ENCODE peak calls at places on chromosomes 16 and 17, in eight cellular contexts. R is IMR-90, Q is neural progenitor cell, G is astrocyte, V is fibroblast of lung, P is endothelial cell of umbilical vein, E is keratinocyte, I is A549. L is an unnamed sample.

GRCh38 chr17:40177275-40177874 is at the start of gene RAPGEFL1:
- DNase-seq in Q (peak), R (peak), I (no peak), V (peak), E (no peak), P (peak), G (peak), L (no peak)

GRCh38 chr17:19327039-19327776 is 35.3 kb downstream of the B9D1 start:
- DNase-seq in I (peak), R (peak), E (peak), V (peak), P (no peak), G (peak), Q (no peak), L (no peak)

GRCh38 chr17:31571124-31571892 is 179.8 kb downstream of the RAB11FIP4 start:
- DNase-seq in I (peak), E (no peak), R (peak), P (no peak), V (peak), G (peak), Q (no peak), L (no peak)

GRCh38 chr17:63240106-63240505 is 206.0 kb downstream of the CYB561 start:
- DNase-seq in P (no peak), V (no peak), G (no peak), I (no peak), R (no peak), E (no peak), Q (no peak), L (no peak)

GRCh38 chr17:81067331-81067730 is 32.4 kb downstream of the BAIAP2 start:
- DNase-seq in Q (peak), I (no peak), G (no peak), P (no peak), E (no peak), V (peak), R (no peak), L (no peak)

GRCh38 chr16:55668337-55669281 is 12.8 kb downstream of the SLC6A2 start:
- DNase-seq in Q (no peak), P (peak), G (peak), E (peak), R (peak), V (no peak), I (peak), L (no peak)

GRCh38 chr16:89040391-89040790 is 53.3 kb upstream of the ACSF3 start:
- DNase-seq in V (no peak), R (no peak), I (no peak), E (no peak), G (no peak), Q (no peak), P (no peak), L (no peak)

GRCh38 chr17:66724581-66725341 is 110.2 kb upstream of the CACNG5 start:
- DNase-seq in Q (no peak), P (peak), G (peak), V (peak), R (peak), E (no peak), I (peak), L (no peak)

GRCh38 chr17:64024781-64025731 is 4.6 kb upstream of the ICAM2 start:
- DNase-seq in P (peak), I (no peak), E (no peak), Q (no peak), R (peak), V (no peak), G (no peak), L (no peak)

GRCh38 chr16:15900901-15901465 is 12.6 kb upstream of the CEP20 start:
- DNase-seq in G (no peak), V (no peak), E (no peak), P (no peak), I (no peak), Q (no peak), R (no peak), L (no peak)

GRCh38 chr17:43401293-43401692 is 2.5 kb downstream of the ARL4D start:
- DNase-seq in Q (no peak), R (peak), P (peak), V (peak), G (peak), E (no peak), I (peak), L (no peak)

GRCh38 chr16:14015948-14016347 is 55.2 kb upstream of the MRTFB start:
- DNase-seq in R (peak), E (no peak), Q (no peak), G (peak), I (peak), P (peak), V (peak), L (no peak)
- H3K4me3 ChIP-seq in R (no peak), E (no peak), Q (no peak), G (no peak), I (no peak), P (no peak), V (peak), L (no peak)

GRCh38 chr17:45380046-45380765 is 52.5 kb downstream of the ARHGAP27 start:
- DNase-seq in E (no peak), P (no peak), Q (no peak), V (no peak), I (no peak), R (no peak), G (no peak), L (no peak)
- H3K4me2 ChIP-seq in E (no peak), P (no peak), Q (no peak), V (no peak), I (no peak), R (no peak), G (no peak), L (no peak)

GRCh38 chr17:48071654-48072053 is 23.5 kb downstream of the NFE2L1 start:
- DNase-seq in R (peak), V (no peak), I (no peak), G (no peak), P (no peak), E (no peak), Q (no peak), L (no peak)
- TF ChIP-seq CTCF in R (no peak), V (no peak), I (no peak), G (no peak), P (no peak), E (no peak), Q (no peak), L (no peak)

DNA sequence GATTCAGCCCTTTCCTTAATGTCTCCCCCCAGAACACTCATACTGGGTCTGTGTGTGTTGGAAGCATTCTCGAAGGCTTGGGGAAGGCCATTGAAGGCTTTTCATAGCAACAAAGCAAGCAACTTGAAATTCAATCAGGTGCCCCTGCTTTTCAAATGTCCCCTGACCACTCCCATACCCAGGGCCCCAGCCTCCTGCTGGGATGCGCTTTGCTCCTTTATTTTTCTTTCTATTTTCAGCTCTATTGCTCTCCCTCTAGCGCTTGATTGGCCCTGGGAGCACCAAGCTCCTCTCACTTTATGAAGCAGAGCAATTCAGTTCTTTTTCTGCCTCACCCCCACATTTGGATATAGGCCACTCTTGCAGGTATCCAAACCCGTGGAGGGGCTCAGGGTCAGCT is 92.0 kb downstream of the WSCD1 start:
- DNase-seq in V (no peak), I (no peak), E (no peak), Q (peak), P (no peak), R (no peak), G (no peak), L (no peak)
- H3K4me3 ChIP-seq in V (no peak), I (no peak), E (no peak), Q (no peak), P (no peak), R (no peak), G (no peak), L (no peak)

GRCh38 chr16:56912746-56913703 is 18.9 kb upstream of the HERPUD1 start:
- DNase-seq in Q (no peak), P (no peak), E (no peak), R (peak), V (peak), I (no peak), G (peak), L (peak)
- H3K4me2 ChIP-seq in Q (no peak), P (no peak), E (peak), R (no peak), V (no peak), I (no peak), G (peak), L (peak)